ENCODE peak calls at places on chromosomes 3 and 15, in six cellular contexts. P, C, A, K, U and Q are unnamed samples.

GRCh38 chr3:116980106-116980505 is 270.5 kb downstream of the TUSC7 start:
- DNase-seq in U (no peak), K (no peak), C (no peak), P (no peak), A (no peak), Q (no peak)

GRCh38 chr15:100842756-100843730 is 36.6 kb upstream of the ALDH1A3 start:
- DNase-seq in K (no peak), U (no peak), P (no peak), C (no peak), A (peak), Q (no peak)

GRCh38 chr3:32186097-32186496 is 52.4 kb upstream of the CMTM8 start:
- DNase-seq in A (no peak), C (no peak), K (no peak), P (no peak), U (no peak), Q (no peak)

GRCh38 chr3:71397046-71397445 is 186.5 kb downstream of the FOXP1 start:
- DNase-seq in P (no peak), U (peak), A (peak), K (peak), C (peak), Q (no peak)

GRCh38 chr3:45414823-45415222 is 26.4 kb downstream of the LARS2 start:
- DNase-seq in K (no peak), A (no peak), U (no peak), P (no peak), C (no peak), Q (no peak)

GRCh38 chr3:12719541-12719940 is 39.5 kb downstream of the TMEM40 start:
- DNase-seq in U (no peak), C (no peak), A (no peak), P (no peak), K (no peak), Q (no peak)

GRCh38 chr3:169146112-169146665 is 517.3 kb downstream of the MECOM start:
- DNase-seq in A (peak), U (no peak), K (peak), C (peak), P (peak), Q (no peak)

GRCh38 chr15:89364341-89364740 is 29.7 kb upstream of the POLG start:
- DNase-seq in K (no peak), U (peak), A (no peak), P (no peak), C (peak), Q (no peak)

GRCh38 chr3:31356941-31357340 is 175.8 kb upstream of the STT3B start:
- DNase-seq in A (peak), C (no peak), K (no peak), P (no peak), U (peak), Q (no peak)

GRCh38 chr3:57793737-57794187 is 37.7 kb downstream of the SLMAP start:
- DNase-seq in P (no peak), K (no peak), A (no peak), C (no peak), U (no peak), Q (peak)

GRCh38 chr3:71185733-71186455 is 397.6 kb downstream of the FOXP1 start:
- DNase-seq in K (no peak), P (no peak), A (peak), U (no peak), C (peak), Q (no peak)

GRCh38 chr15:39804026-39804425 is 21.4 kb upstream of the FSIP1 start:
- DNase-seq in P (no peak), U (no peak), A (no peak), C (no peak), K (no peak), Q (no peak)

GRCh38 chr15:48559270-48559669 is 86.2 kb downstream of the FBN1 start:
- DNase-seq in P (no peak), C (no peak), A (no peak), U (no peak), K (no peak), Q (peak)

GRCh38 chr3:147415337-147415736 is 6.2 kb downstream of the ZIC1 start:
- DNase-seq in U (no peak), A (peak), P (no peak), K (no peak), C (no peak), Q (no peak)

GRCh38 chr15:40436892-40437753 is 3.6 kb upstream of the BAHD1 start:
- DNase-seq in P (no peak), C (no peak), U (no peak), K (no peak), A (peak), Q (peak)

GRCh38 chr3:135084404-135084803 is 289.3 kb downstream of the EPHB1 start:
- DNase-seq in C (no peak), P (no peak), A (no peak), K (no peak), U (no peak), Q (no peak)

GRCh38 chr3:30352919-30353318 is 253.5 kb upstream of the TGFBR2 start:
- DNase-seq in P (no peak), K (no peak), A (no peak), C (no peak), U (no peak), Q (no peak)

GRCh38 chr15:71115567-71116351 is 488 bp downstream of the THSD4 start:
- DNase-seq in A (no peak), C (peak), K (peak), P (peak), U (peak), Q (peak)

GRCh38 chr3:55521086-55522060 is 34.3 kb upstream of the WNT5A start:
- DNase-seq in P (peak), A (no peak), K (no peak), U (peak), C (peak), Q (no peak)

GRCh38 chr3:88180398-88180999 is 30.7 kb downstream of the C3orf38 start:
- DNase-seq in K (peak), U (peak), C (no peak), P (no peak), A (peak), Q (no peak)

GRCh38 chr3:111073186-111073585 is 1.6 kb downstream of the NECTIN3 start:
- DNase-seq in K (no peak), P (no peak), C (no peak), A (no peak), U (no peak), Q (no peak)

GRCh38 chr3:124078978-124079911 is 87.3 kb upstream of the ROPN1 start:
- DNase-seq in A (peak), P (no peak), K (peak), C (no peak), U (peak), Q (no peak)

GRCh38 chr3:46065294-46065705 is 38.0 kb upstream of the XCR1 start:
- DNase-seq in P (peak), U (no peak), K (no peak), C (peak), A (no peak), Q (no peak)

GRCh38 chr3:152213086-152213674 is 55.5 kb upstream of the MBNL1 start:
- DNase-seq in U (no peak), P (no peak), K (no peak), C (no peak), A (no peak), Q (no peak)

GRCh38 chr15:78906310-78906608 is 33.6 kb downstream of the MORF4L1 start:
- DNase-seq in A (no peak), K (no peak), U (no peak), P (peak), C (no peak), Q (no peak)

GRCh38 chr3:50156549-50156948 is 1.4 kb downstream of the SEMA3F start:
- DNase-seq in P (no peak), C (no peak), A (no peak), K (no peak), U (no peak), Q (no peak)

GRCh38 chr15:90902996-90903732 is at the start of gene MAN2A2:
- DNase-seq in A (peak), K (peak), U (no peak), C (peak), P (peak), Q (peak)
- TF ChIP-seq POLR2A in A (peak), K (no peak), U (no peak), C (peak), P (no peak), Q (no peak)

GRCh38 chr15:95016511-95017219 is 785.3 kb downstream of the MCTP2 start:
- DNase-seq in K (no peak), U (no peak), P (no peak), C (no peak), A (no peak), Q (no peak)
- H3K4me3 ChIP-seq in K (no peak), U (no peak), P (no peak), C (no peak), A (no peak), Q (no peak)

GRCh38 chr15:74302821-74303359 is 64.6 kb downstream of the CYP11A1 start:
- DNase-seq in A (peak), U (no peak), C (peak), K (peak), P (peak), Q (peak)
- TF ChIP-seq EP300 in A (no peak), U (no peak), C (no peak), K (no peak), P (no peak), Q (no peak)

GRCh38 chr3:184315506-184315867 is 1.1 kb downstream of the EIF4G1 start:
- DNase-seq in P (no peak), U (no peak), A (no peak), K (no peak), C (no peak), Q (no peak)

GRCh38 chr3:184316792-184317191 is 2.4 kb downstream of the EIF4G1 start:
- DNase-seq in U (no peak), A (no peak), C (no peak), K (no peak), P (no peak), Q (no peak)

GRCh38 chr3:184314700-184315505 is 497 bp downstream of the EIF4G1 start:
- DNase-seq in P (peak), U (peak), C (peak), A (peak), K (no peak), Q (peak)

GRCh38 chr3:184315871-184316661 is 1.7 kb downstream of the EIF4G1 start:
- DNase-seq in C (no peak), P (no peak), U (no peak), A (peak), K (no peak), Q (peak)

GRCh38 chr3:184317201-184317600 is 2.8 kb downstream of the EIF4G1 start:
- DNase-seq in U (no peak), C (no peak), K (no peak), A (no peak), P (no peak), Q (no peak)
- TF ChIP-seq POLR2A in U (no peak), C (no peak), K (no peak), A (no peak), P (no peak), Q (no peak)

DNA sequence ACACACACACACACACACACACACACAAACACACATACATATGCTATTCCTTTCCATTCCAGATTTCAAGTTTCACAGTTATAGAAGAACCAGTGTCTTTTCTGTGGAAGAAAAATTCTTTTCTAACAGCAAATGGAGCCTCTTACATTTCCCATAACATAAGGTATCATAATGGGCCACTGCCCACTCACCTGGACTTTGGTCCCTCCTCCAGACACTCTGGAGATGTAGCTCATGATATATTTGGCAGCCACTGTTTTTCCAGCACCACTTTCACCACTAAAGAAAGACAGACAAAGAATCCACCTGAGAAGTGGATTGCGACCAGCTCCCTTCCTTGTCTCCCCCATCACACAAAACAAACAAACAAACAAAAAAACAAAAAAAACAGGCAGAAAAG is 29.8 kb downstream of the LDHAL6B start:
- DNase-seq in K (no peak), P (no peak), A (no peak), U (no peak), C (no peak), Q (no peak)
- H3K4me3 ChIP-seq in K (no peak), P (no peak), A (no peak), U (no peak), C (no peak), Q (no peak)

DNA sequence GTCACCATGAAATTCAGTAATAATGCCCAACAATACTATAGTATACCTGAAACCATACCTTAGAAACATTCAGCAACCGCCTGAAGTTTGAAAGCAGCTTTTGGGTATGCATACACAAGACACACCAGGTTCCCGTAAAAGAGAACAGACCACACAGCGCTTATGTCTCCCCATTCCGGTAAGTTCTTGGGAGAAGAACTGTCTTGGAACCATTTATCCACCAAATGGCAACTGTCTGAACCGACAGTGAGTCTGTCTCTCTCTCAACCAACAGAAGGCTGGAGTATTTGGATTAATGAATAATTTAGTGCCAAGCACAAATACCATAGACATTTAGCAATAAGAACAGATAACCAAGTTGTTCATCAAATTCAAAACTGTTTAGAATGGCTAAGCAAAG is 7.6 kb downstream of the RGMA start:
- DNase-seq in U (no peak), P (no peak), A (no peak), C (no peak), K (no peak), Q (no peak)
- TF ChIP-seq EP300 in U (no peak), P (no peak), A (no peak), C (no peak), K (no peak), Q (no peak)

GRCh38 chr3:52670621-52671521 is 14.8 kb downstream of the PBRM1 start:
- DNase-seq in P (no peak), U (no peak), C (no peak), K (peak), A (peak), Q (peak)
- TF ChIP-seq POLR2A in P (no peak), U (no peak), C (no peak), K (no peak), A (no peak), Q (no peak)

GRCh38 chr3:9362731-9363530 is at the start of gene THUMPD3:
- DNase-seq in P (peak), U (peak), A (peak), K (peak), C (peak), Q (peak)

GRCh38 chr3:9361691-9362388 is 1.0 kb upstream of the THUMPD3 start:
- DNase-seq in P (no peak), U (no peak), K (no peak), A (peak), C (no peak), Q (no peak)
- H3K4me3 ChIP-seq in P (peak), U (peak), K (peak), A (peak), C (peak), Q (peak)